ENCODE peak calls at places on chromosomes 13 and 19, in ten cellular contexts. C is Calu3, J is fibroblast of pulmonary artery, V is dorsolateral prefrontal cortex, G is tibial nerve, Z is fibroblast of lung, H is foreskin fibroblast, E is neural progenitor cell, W is GM12865, N is PC-3. L is an unnamed sample.

GRCh38 chr19:3368441-3368795 is 2.0 kb downstream of the NFIC start:
- DNase-seq in C (no peak), J (no peak), V (no peak), G (no peak), Z (no peak), H (no peak), E (no peak), W (no peak), N (no peak), L (no peak)

GRCh38 chr13:101703838-101704237 is 251.4 kb downstream of the ITGBL1 start:
- DNase-seq in C (no peak), J (no peak), V (no peak), G (no peak), Z (no peak), H (no peak), E (no peak), W (no peak), N (peak), L (no peak)

GRCh38 chr19:13029893-13030292 is 34.6 kb downstream of the NFIX start:
- DNase-seq in C (no peak), J (no peak), V (peak), G (no peak), Z (no peak), H (no peak), E (peak), W (peak), N (peak), L (peak)

GRCh38 chr13:104683789-104684188 is 1617.6 kb upstream of the SLC10A2 start:
- DNase-seq in C (no peak), J (no peak), V (no peak), G (no peak), Z (no peak), H (no peak), E (peak), W (no peak), N (peak), L (peak)

GRCh38 chr19:507286-508203 is at the start of gene TPGS1:
- DNase-seq in C (peak), J (peak), V (peak), G (peak), Z (peak), H (peak), E (peak), W (peak), N (peak), L (peak)

GRCh38 chr13:97538193-97538592 is 104.2 kb downstream of the RAP2A start:
- DNase-seq in C (no peak), J (peak), V (no peak), G (no peak), Z (no peak), H (no peak), E (no peak), W (no peak), N (no peak), L (no peak)

GRCh38 chr13:64553411-64554129 is 2676.6 kb downstream of the PCDH9 start:
- DNase-seq in C (no peak), J (peak), V (no peak), G (no peak), Z (peak), H (peak), E (no peak), W (no peak), N (peak), L (peak)

GRCh38 chr19:46303702-46304397 is 7.0 kb downstream of the HIF3A start:
- DNase-seq in C (peak), J (peak), V (no peak), G (peak), Z (no peak), H (no peak), E (peak), W (peak), N (no peak), L (no peak)

GRCh38 chr19:50759886-50760285 is 10.4 kb upstream of the GPR32 start:
- DNase-seq in C (no peak), J (peak), V (no peak), G (no peak), Z (peak), H (peak), E (peak), W (peak), N (peak), L (no peak)

GRCh38 chr19:2273356-2274184 is 8.4 kb downstream of the PEAK3 start:
- DNase-seq in C (peak), J (peak), V (peak), G (peak), Z (peak), H (peak), E (peak), W (peak), N (peak), L (peak)

GRCh38 chr13:75643693-75644092 is 7.6 kb downstream of the LMO7 start:
- DNase-seq in C (no peak), J (no peak), V (no peak), G (no peak), Z (no peak), H (no peak), E (no peak), W (no peak), N (no peak), L (no peak)

GRCh38 chr19:45564131-45564780 is 20.3 kb downstream of the OPA3 start:
- DNase-seq in C (no peak), J (no peak), V (no peak), G (no peak), Z (no peak), H (no peak), E (no peak), W (peak), N (no peak), L (no peak)

GRCh38 chr19:294341-294818 is 3.2 kb upstream of the PLPP2 start:
- DNase-seq in C (no peak), J (peak), V (no peak), G (no peak), Z (no peak), H (peak), E (peak), W (no peak), N (no peak), L (no peak)

GRCh38 chr13:92640936-92641335 is 585.7 kb upstream of the GPC6 start:
- DNase-seq in C (no peak), J (no peak), V (no peak), G (no peak), Z (peak), H (no peak), E (no peak), W (no peak), N (no peak), L (no peak)

GRCh38 chr13:91241249-91241648 is 106.2 kb upstream of the MIR17HG start:
- DNase-seq in C (no peak), J (no peak), V (no peak), G (no peak), Z (no peak), H (no peak), E (no peak), W (no peak), N (no peak), L (no peak)

GRCh38 chr19:7930765-7931164 is 4.8 kb upstream of the CTXN1 start:
- DNase-seq in C (no peak), J (no peak), V (no peak), G (no peak), Z (no peak), H (no peak), E (no peak), W (no peak), N (no peak), L (no peak)

GRCh38 chr19:32599736-32600157 is 18.8 kb downstream of the PDCD5 start:
- DNase-seq in C (peak), J (peak), V (no peak), G (no peak), Z (peak), H (peak), E (peak), W (peak), N (peak), L (peak)

GRCh38 chr13:101325423-101325822 is 90.9 kb downstream of the NALCN start:
- DNase-seq in C (no peak), J (no peak), V (no peak), G (no peak), Z (no peak), H (no peak), E (peak), W (no peak), N (no peak), L (no peak)

GRCh38 chr19:16325671-16326400 is 1.2 kb downstream of the KLF2 start:
- DNase-seq in C (peak), J (peak), V (no peak), G (no peak), Z (peak), H (no peak), E (peak), W (peak), N (no peak), L (no peak)

GRCh38 chr19:3104708-3104983 is 10.5 kb downstream of the GNA11 start:
- DNase-seq in C (no peak), J (no peak), V (no peak), G (no peak), Z (no peak), H (no peak), E (no peak), W (no peak), N (no peak), L (no peak)

GRCh38 chr19:42412661-42413076 is 14.5 kb downstream of the LIPE start:
- DNase-seq in C (no peak), J (no peak), V (peak), G (no peak), Z (no peak), H (no peak), E (no peak), W (no peak), N (no peak), L (no peak)

DNA sequence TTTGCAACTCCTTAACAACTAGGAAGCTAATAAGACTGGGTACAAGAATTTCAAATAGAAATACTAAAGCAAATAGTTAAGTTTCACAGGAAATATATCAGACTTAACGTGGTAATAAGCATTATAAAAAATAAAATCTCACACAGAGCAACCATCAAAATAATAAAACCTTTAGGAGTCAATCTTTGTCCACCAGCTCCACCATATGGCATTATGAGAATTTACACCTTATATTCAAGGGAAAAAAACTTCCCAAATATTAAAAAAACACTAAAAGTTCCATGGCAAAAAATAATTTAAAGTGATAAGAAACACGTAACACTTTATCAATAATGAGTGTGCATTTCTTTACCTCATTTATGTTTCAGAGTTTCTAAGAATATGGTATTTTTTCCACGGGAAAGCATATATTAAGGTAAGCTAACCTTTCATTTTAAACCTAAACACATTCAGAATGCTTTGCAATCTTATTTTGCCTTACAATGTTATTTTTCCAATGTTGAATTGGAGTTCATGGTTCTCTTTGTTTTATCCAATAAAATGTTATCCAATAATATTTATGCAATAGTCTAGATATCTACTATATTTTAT is 423.2 kb upstream of the SGCG start:
- DNase-seq in C (no peak), J (peak), V (no peak), G (no peak), Z (no peak), H (no peak), E (peak), W (no peak), N (peak), L (no peak)
- TF ChIP-seq CTCF in C (no peak), J (peak), V (peak), G (peak), Z (peak), H (no peak), E (peak), W (no peak), N (peak), L (peak)

GRCh38 chr13:39415403-39415802 is 187.6 kb downstream of the LHFPL6 start:
- DNase-seq in C (peak), J (peak), V (peak), G (no peak), Z (peak), H (peak), E (peak), W (peak), N (peak), L (peak)
- TF ChIP-seq CTCF in C (no peak), J (peak), V (peak), G (peak), Z (peak), H (peak), E (peak), W (peak), N (peak), L (peak)

GRCh38 chr13:107329991-107330390 is 762.1 kb upstream of the ARGLU1 start:
- DNase-seq in C (no peak), J (no peak), V (no peak), G (no peak), Z (peak), H (no peak), E (no peak), W (no peak), N (no peak), L (peak)
- TF ChIP-seq CTCF in C (no peak), J (no peak), V (no peak), G (no peak), Z (no peak), H (no peak), E (no peak), W (no peak), N (no peak), L (no peak)

GRCh38 chr13:74015137-74015536 is 119.1 kb downstream of the KLF12 start:
- DNase-seq in C (no peak), J (peak), V (no peak), G (no peak), Z (no peak), H (no peak), E (no peak), W (peak), N (peak), L (peak)
- TF ChIP-seq CTCF in C (no peak), J (peak), V (no peak), G (no peak), Z (no peak), H (no peak), E (peak), W (no peak), N (peak), L (peak)

GRCh38 chr13:73092831-73093230 is 34.0 kb downstream of the KLF5 start:
- DNase-seq in C (no peak), J (no peak), V (no peak), G (no peak), Z (no peak), H (no peak), E (no peak), W (no peak), N (no peak), L (no peak)
- TF ChIP-seq CTCF in C (no peak), J (no peak), V (no peak), G (no peak), Z (no peak), H (no peak), E (no peak), W (no peak), N (no peak), L (no peak)

GRCh38 chr13:80235559-80236296 is 105.2 kb downstream of the SPRY2 start:
- DNase-seq in C (peak), J (peak), V (no peak), G (no peak), Z (peak), H (no peak), E (no peak), W (peak), N (peak), L (peak)

GRCh38 chr13:80239571-80240255 is 101.2 kb downstream of the SPRY2 start:
- DNase-seq in C (no peak), J (no peak), V (no peak), G (no peak), Z (peak), H (no peak), E (no peak), W (no peak), N (peak), L (no peak)

GRCh38 chr13:80237646-80238045 is 103.3 kb downstream of the SPRY2 start:
- DNase-seq in C (no peak), J (peak), V (no peak), G (no peak), Z (peak), H (peak), E (no peak), W (no peak), N (no peak), L (no peak)

GRCh38 chr13:80242728-80243427 is 98.0 kb downstream of the SPRY2 start:
- DNase-seq in C (no peak), J (no peak), V (no peak), G (no peak), Z (no peak), H (no peak), E (no peak), W (no peak), N (no peak), L (no peak)

DNA sequence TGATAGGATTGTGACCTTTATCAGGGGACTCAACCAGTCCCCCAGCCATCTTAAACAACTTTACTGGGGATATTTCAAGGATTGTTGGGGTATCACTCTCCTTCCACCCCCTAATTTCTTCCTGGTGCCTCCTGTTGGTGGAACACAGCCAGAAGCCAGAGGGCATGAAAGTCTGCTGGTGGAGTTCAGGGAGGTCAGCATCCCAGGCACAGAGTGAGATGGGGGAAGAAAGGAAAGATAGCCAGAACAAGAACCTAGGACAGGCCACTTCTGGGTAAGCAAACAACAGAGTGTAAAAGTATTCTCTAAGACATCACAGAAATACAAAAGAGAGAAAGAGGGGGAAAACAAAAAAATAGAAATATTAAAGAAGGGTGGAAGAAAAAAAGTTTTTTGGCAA is 101.8 kb downstream of the SPRY2 start:
- DNase-seq in C (no peak), J (no peak), V (no peak), G (no peak), Z (no peak), H (no peak), E (no peak), W (no peak), N (no peak), L (no peak)
- TF ChIP-seq CTCF in C (no peak), J (no peak), V (no peak), G (no peak), Z (no peak), H (no peak), E (no peak), W (no peak), N (no peak), L (no peak)

L was measured in MCF 10A.